ENCODE peak calls at places on chromosomes 1 and 21, in eight cellular contexts. Y is choroid plexus epithelial cell, C is MCF 10A, N is fibroblast of pulmonary artery, X is stomach, J is fibroblast of mammary gland, I is DND-41, L is ascending aorta. U is an unnamed sample.

GRCh38 chr1:32623775-32624174 is 26.6 kb downstream of the ZBTB8OS start:
- DNase-seq in Y (no peak), C (no peak), N (no peak), X (no peak), J (no peak), I (no peak), L (no peak), U (no peak)

GRCh38 chr1:87113313-87113712 is 198.9 kb downstream of the HS2ST1 start:
- DNase-seq in Y (peak; percentile 14), C (no peak), N (peak; percentile 60), X (no peak), J (peak; percentile 96), I (no peak), L (no peak), U (no peak)

GRCh38 chr1:57752847-57753246 is 329.0 kb upstream of the DAB1 start:
- DNase-seq in Y (no peak), C (no peak), N (no peak), X (no peak), J (no peak), I (no peak), L (no peak), U (no peak)

GRCh38 chr1:36178479-36179219 is 22.7 kb downstream of the MAP7D1 start:
- DNase-seq in Y (no peak), C (no peak), N (no peak), X (peak; percentile 85), J (no peak), I (no peak), L (no peak), U (no peak)

GRCh38 chr1:26627959-26628358 is 67.9 kb upstream of the ARID1A start:
- DNase-seq in Y (no peak), C (no peak), N (no peak), X (no peak), J (no peak), I (no peak), L (peak; percentile 2), U (no peak)

GRCh38 chr1:217506878-217507277 is 124.0 kb downstream of the GPATCH2 start:
- DNase-seq in Y (peak; percentile 30), C (peak; percentile 18), N (no peak), X (no peak), J (peak; percentile 39), I (no peak), L (no peak), U (no peak)

GRCh38 chr1:206979379-206980043 is 9.3 kb upstream of the FCAMR start:
- DNase-seq in Y (peak; percentile 62), C (peak; percentile 68), N (peak; percentile 59), X (no peak), J (peak; percentile 40), I (no peak), L (no peak), U (no peak)

GRCh38 chr1:183227963-183228649 is 42.0 kb downstream of the LAMC2 start:
- DNase-seq in Y (peak; percentile 75), C (peak; percentile 73), N (peak; percentile 70), X (peak; percentile 39), J (peak; percentile 59), I (peak; percentile 57), L (peak; percentile 65), U (peak; percentile 20)

GRCh38 chr1:18883636-18884418 is 18.5 kb downstream of the ALDH4A1 start:
- DNase-seq in Y (peak; percentile 81), C (peak; percentile 65), N (peak; percentile 78), X (peak; percentile 78), J (peak; percentile 64), I (peak; percentile 74), L (peak; percentile 82), U (peak; percentile 63)

GRCh38 chr1:224759570-224760562 is 143.7 kb downstream of the CNIH3 start:
- DNase-seq in Y (no peak), C (no peak), N (no peak), X (no peak), J (peak; percentile 63), I (no peak), L (no peak), U (no peak)

GRCh38 chr1:161440312-161440894 is 64.9 kb upstream of the FCGR2A start:
- DNase-seq in Y (peak; percentile 38), C (peak; percentile 84), N (peak; percentile 38), X (peak; percentile 48), J (peak; percentile 59), I (no peak), L (peak; percentile 63), U (peak; percentile 78)

GRCh38 chr21:29376556-29376955 is 77.8 kb downstream of the BACH1 start:
- DNase-seq in Y (peak; percentile 50), C (peak; percentile 33), N (peak; percentile 37), X (peak; percentile 33), J (peak; percentile 43), I (peak; percentile 62), L (no peak), U (peak; percentile 32)

GRCh38 chr1:16050328-16050727 is 6.7 kb downstream of the CLCNKB start:
- DNase-seq in Y (no peak), C (no peak), N (no peak), X (no peak), J (no peak), I (no peak), L (no peak), U (no peak)

GRCh38 chr1:147051136-147051535 is 113.0 kb downstream of the NBPF12 start:
- DNase-seq in Y (no peak), C (no peak), N (no peak), X (no peak), J (no peak), I (no peak), L (no peak), U (no peak)

GRCh38 chr1:9075023-9075422 is 5.6 kb upstream of the SLC2A5 start:
- DNase-seq in Y (no peak), C (no peak), N (no peak), X (no peak), J (no peak), I (no peak), L (no peak), U (no peak)

GRCh38 chr1:37448691-37449417 is 25.5 kb upstream of the ZC3H12A start:
- DNase-seq in Y (no peak), C (peak; percentile 90), N (peak; percentile 10), X (no peak), J (peak; percentile 32), I (no peak), L (no peak), U (no peak)

GRCh38 chr1:62228139-62228882 is 33.7 kb downstream of the L1TD1 start:
- DNase-seq in Y (no peak), C (no peak), N (no peak), X (no peak), J (no peak), I (no peak), L (no peak), U (no peak)
- TF ChIP-seq CTCF in Y (no peak), C (no peak), N (no peak), X (no peak), J (no peak), I (no peak), L (no peak), U (no peak)

GRCh38 chr1:164786980-164787833 is 228.2 kb downstream of the PBX1 start:
- DNase-seq in Y (peak; percentile 90), C (peak; percentile 91), N (peak; percentile 85), X (peak; percentile 85), J (peak; percentile 85), I (peak; percentile 64), L (peak; percentile 88), U (peak; percentile 29)
- TF ChIP-seq CTCF in Y (peak; percentile 98), C (peak; percentile 98), N (peak; percentile 95), X (peak; percentile 93), J (peak; percentile 89), I (peak; percentile 93), L (peak; percentile 96), U (no peak)

GRCh38 chr1:231981675-231982074 is 355.1 kb downstream of the DISC1 start:
- DNase-seq in Y (no peak), C (no peak), N (no peak), X (no peak), J (no peak), I (no peak), L (no peak), U (no peak)

GRCh38 chr1:231985624-231986023 is 359.0 kb downstream of the DISC1 start:
- DNase-seq in Y (no peak), C (no peak), N (no peak), X (no peak), J (no peak), I (no peak), L (no peak), U (no peak)

GRCh38 chr1:231986631-231987291 is 360.2 kb downstream of the DISC1 start:
- DNase-seq in Y (peak; percentile 76), C (peak; percentile 38), N (peak; percentile 67), X (no peak), J (peak; percentile 55), I (no peak), L (no peak), U (no peak)

DNA sequence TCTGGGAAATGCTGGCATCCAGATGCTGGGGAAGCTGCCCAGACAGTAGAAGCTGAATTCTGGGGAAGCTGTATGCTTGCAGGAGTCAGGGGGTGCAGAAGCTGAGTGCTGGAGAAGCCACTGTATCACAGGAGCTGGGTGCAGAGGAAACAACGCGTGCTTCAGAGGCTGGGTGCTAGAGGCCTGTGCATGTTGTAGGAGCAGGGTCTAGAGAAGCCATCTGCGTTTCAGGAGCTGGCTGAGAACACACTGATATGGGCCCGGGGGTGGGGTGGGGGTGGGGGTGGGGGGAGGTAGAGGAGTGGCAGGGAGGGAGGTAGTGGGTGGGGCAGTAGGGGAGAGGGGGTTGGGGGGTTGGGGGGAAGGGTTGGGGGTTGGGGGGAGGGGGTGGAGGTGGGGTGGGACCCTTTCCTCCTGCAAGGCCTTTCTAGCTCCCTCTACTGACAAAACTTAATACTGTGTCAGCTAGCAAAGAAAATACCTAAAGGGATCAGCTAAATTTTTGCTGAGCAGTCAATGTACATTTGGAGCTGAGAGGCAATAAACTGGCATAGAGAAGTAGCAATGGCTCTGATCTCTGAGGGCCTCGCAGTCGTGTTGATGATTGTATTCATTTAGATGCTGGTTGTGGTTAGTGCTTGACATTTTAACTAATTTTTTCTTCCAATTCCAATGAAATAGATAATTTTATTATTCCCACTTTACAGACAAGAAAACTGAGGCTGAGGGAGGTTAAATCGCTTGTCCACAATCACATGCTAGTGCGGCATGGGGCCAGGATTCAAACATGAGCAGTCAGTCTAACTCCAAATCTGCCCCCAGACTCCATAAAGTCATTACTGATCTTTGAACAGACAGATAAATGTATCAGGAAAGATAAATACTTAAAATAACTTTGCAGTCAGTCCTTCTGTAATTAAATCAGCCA is 356.9 kb downstream of the DISC1 start:
- DNase-seq in Y (no peak), C (no peak), N (no peak), X (no peak), J (no peak), I (no peak), L (no peak), U (no peak)
- TF ChIP-seq CTCF in Y (peak; percentile 25), C (peak; percentile 8), N (peak; percentile 9), X (no peak), J (no peak), I (peak; percentile 30), L (no peak), U (no peak)

DNA sequence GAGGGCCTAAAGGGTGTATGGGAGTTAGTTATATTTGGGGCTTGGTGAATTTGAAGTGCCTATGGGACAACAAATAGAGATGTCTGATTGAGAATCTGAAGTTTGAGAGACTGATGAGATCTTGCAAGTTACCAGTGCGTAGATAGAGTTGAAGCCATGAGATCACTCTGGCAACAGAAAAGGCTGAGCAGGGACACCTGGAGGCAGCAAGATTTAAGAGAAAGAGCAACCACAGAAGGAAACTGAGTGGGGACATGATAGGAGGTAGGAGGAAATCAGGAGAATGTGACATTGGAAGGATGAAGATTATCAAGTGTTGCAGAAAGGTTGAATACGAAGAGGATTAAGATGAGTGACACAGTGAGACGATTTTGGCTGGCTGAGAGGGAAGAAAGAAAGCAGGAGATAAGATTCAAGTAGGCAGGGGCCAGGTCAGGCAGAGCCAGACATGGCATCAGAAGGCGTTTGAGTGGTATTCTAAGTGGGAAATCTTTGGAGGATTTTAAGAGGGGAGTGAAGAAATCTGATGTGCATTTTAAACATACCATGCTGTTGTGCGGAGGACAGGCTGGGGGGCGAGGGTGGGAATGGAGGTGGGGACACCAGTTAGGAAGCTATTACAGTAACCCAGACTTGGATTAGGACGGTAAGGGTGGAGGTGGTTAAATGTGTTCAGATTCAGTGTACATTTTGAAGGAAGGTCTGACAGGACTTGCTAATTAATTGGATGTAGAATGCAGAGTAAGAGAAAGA is 3.0 kb upstream of the MPL start:
- DNase-seq in Y (no peak), C (no peak), N (no peak), X (no peak), J (no peak), I (no peak), L (no peak), U (no peak)
- TF ChIP-seq CTCF in Y (no peak), C (no peak), N (no peak), X (no peak), J (no peak), I (no peak), L (no peak), U (no peak)